ENCODE peak calls at places on chromosomes 3 and 15, in eight cellular contexts. One of them, this sample, is unnamed.
A peak's percentile ranks its signal among the peaks of the same experiment; 100 is the strongest.

GRCh38 chr15:51382787-51383186 is 41.3 kb downstream of the GLDN start:
- DNase-seq in tibial nerve: peak; percentile 36
- DNase-seq in adrenal gland: peak; percentile 51
- DNase-seq in A549: peak; percentile 55
- DNase-seq in neural progenitor cell: peak; percentile 68
- DNase-seq in esophagus squamous epithelium: no peak
- DNase-seq in psoas muscle: no peak
- DNase-seq in IMR-90: peak; percentile 53
- DNase-seq in this sample: peak; percentile 66

GRCh38 chr3:67384790-67385397 is 269.5 kb downstream of the SUCLG2 start:
- DNase-seq in tibial nerve: no peak
- DNase-seq in adrenal gland: peak; percentile 27
- DNase-seq in A549: peak; percentile 6
- DNase-seq in neural progenitor cell: peak; percentile 70
- DNase-seq in esophagus squamous epithelium: no peak
- DNase-seq in psoas muscle: no peak
- DNase-seq in IMR-90: peak; percentile 50
- DNase-seq in this sample: peak; percentile 73

GRCh38 chr3:15536856-15537255 is 15.3 kb upstream of the COLQ start:
- DNase-seq in tibial nerve: no peak
- DNase-seq in adrenal gland: no peak
- DNase-seq in A549: no peak
- DNase-seq in neural progenitor cell: no peak
- DNase-seq in esophagus squamous epithelium: no peak
- DNase-seq in psoas muscle: no peak
- DNase-seq in IMR-90: no peak
- DNase-seq in this sample: no peak

GRCh38 chr3:133965033-133965570 is 64.6 kb downstream of the SLCO2A1 start:
- DNase-seq in tibial nerve: no peak
- DNase-seq in adrenal gland: no peak
- DNase-seq in A549: no peak
- DNase-seq in neural progenitor cell: no peak
- DNase-seq in esophagus squamous epithelium: no peak
- DNase-seq in psoas muscle: no peak
- DNase-seq in IMR-90: peak; percentile 31
- DNase-seq in this sample: no peak

GRCh38 chr3:134404366-134404885 is 30.2 kb upstream of the AMOTL2 start:
- DNase-seq in tibial nerve: no peak
- DNase-seq in adrenal gland: no peak
- DNase-seq in A549: no peak
- DNase-seq in neural progenitor cell: no peak
- DNase-seq in esophagus squamous epithelium: no peak
- DNase-seq in psoas muscle: no peak
- DNase-seq in IMR-90: no peak
- DNase-seq in this sample: no peak

GRCh38 chr15:96361309-96362000 is 31.0 kb downstream of the NR2F2 start:
- DNase-seq in tibial nerve: no peak
- DNase-seq in adrenal gland: no peak
- DNase-seq in A549: no peak
- DNase-seq in neural progenitor cell: peak; percentile 75
- DNase-seq in esophagus squamous epithelium: no peak
- DNase-seq in psoas muscle: no peak
- DNase-seq in IMR-90: no peak
- DNase-seq in this sample: no peak

GRCh38 chr3:126994661-126995161 is 11.8 kb downstream of the PLXNA1 start:
- DNase-seq in tibial nerve: no peak
- DNase-seq in adrenal gland: no peak
- DNase-seq in A549: no peak
- DNase-seq in neural progenitor cell: no peak
- DNase-seq in esophagus squamous epithelium: no peak
- DNase-seq in psoas muscle: peak; percentile 61
- DNase-seq in IMR-90: no peak
- DNase-seq in this sample: peak; percentile 62

GRCh38 chr3:139533781-139534443 is 5.6 kb downstream of the RBP1 start:
- DNase-seq in tibial nerve: no peak
- DNase-seq in adrenal gland: peak; percentile 71
- DNase-seq in A549: no peak
- DNase-seq in neural progenitor cell: no peak
- DNase-seq in esophagus squamous epithelium: no peak
- DNase-seq in psoas muscle: no peak
- DNase-seq in IMR-90: peak; percentile 65
- DNase-seq in this sample: peak; percentile 76

GRCh38 chr3:187920871-187921270 is 175.6 kb upstream of the BCL6 start:
- DNase-seq in tibial nerve: peak; percentile 52
- DNase-seq in adrenal gland: peak; percentile 35
- DNase-seq in A549: no peak
- DNase-seq in neural progenitor cell: no peak
- DNase-seq in esophagus squamous epithelium: no peak
- DNase-seq in psoas muscle: no peak
- DNase-seq in IMR-90: peak; percentile 57
- DNase-seq in this sample: no peak

GRCh38 chr15:78671626-78672211 is 30.7 kb upstream of the CHRNB4 start:
- DNase-seq in tibial nerve: no peak
- DNase-seq in adrenal gland: peak; percentile 37
- DNase-seq in A549: no peak
- DNase-seq in neural progenitor cell: peak; percentile 72
- DNase-seq in esophagus squamous epithelium: no peak
- DNase-seq in psoas muscle: no peak
- DNase-seq in IMR-90: no peak
- DNase-seq in this sample: peak; percentile 97

GRCh38 chr3:108243243-108243642 is 21.0 kb upstream of the IFT57 start:
- DNase-seq in tibial nerve: no peak
- DNase-seq in adrenal gland: no peak
- DNase-seq in A549: no peak
- DNase-seq in neural progenitor cell: no peak
- DNase-seq in esophagus squamous epithelium: no peak
- DNase-seq in psoas muscle: no peak
- DNase-seq in IMR-90: no peak
- DNase-seq in this sample: no peak

GRCh38 chr3:197463279-197463678 is 92.5 kb downstream of the BDH1 start:
- DNase-seq in tibial nerve: no peak
- DNase-seq in adrenal gland: no peak
- DNase-seq in A549: no peak
- DNase-seq in neural progenitor cell: no peak
- DNase-seq in esophagus squamous epithelium: no peak
- DNase-seq in psoas muscle: no peak
- DNase-seq in IMR-90: peak; percentile 30
- DNase-seq in this sample: no peak

GRCh38 chr15:81752149-81752942 is 293.5 kb downstream of the MEX3B start:
- DNase-seq in tibial nerve: peak; percentile 54
- DNase-seq in adrenal gland: peak; percentile 54
- DNase-seq in A549: no peak
- DNase-seq in neural progenitor cell: peak; percentile 41
- DNase-seq in esophagus squamous epithelium: no peak
- DNase-seq in psoas muscle: peak; percentile 51
- DNase-seq in IMR-90: peak; percentile 15
- DNase-seq in this sample: peak; percentile 94

GRCh38 chr3:151579571-151580270 is 118.9 kb upstream of the IGSF10 start:
- DNase-seq in tibial nerve: no peak
- DNase-seq in adrenal gland: no peak
- DNase-seq in A549: no peak
- DNase-seq in neural progenitor cell: no peak
- DNase-seq in esophagus squamous epithelium: no peak
- DNase-seq in psoas muscle: peak; percentile 33
- DNase-seq in IMR-90: no peak
- DNase-seq in this sample: no peak

GRCh38 chr3:45612918-45613602 is 18.5 kb downstream of the LIMD1 start:
- DNase-seq in tibial nerve: no peak
- DNase-seq in adrenal gland: no peak
- DNase-seq in A549: no peak
- DNase-seq in neural progenitor cell: no peak
- DNase-seq in esophagus squamous epithelium: no peak
- DNase-seq in psoas muscle: no peak
- DNase-seq in IMR-90: peak; percentile 23
- DNase-seq in this sample: no peak

GRCh38 chr3:154132777-154133375 is 11.7 kb downstream of the ARHGEF26 start:
- DNase-seq in tibial nerve: no peak
- DNase-seq in adrenal gland: no peak
- DNase-seq in A549: no peak
- DNase-seq in neural progenitor cell: no peak
- DNase-seq in esophagus squamous epithelium: no peak
- DNase-seq in psoas muscle: no peak
- DNase-seq in IMR-90: peak; percentile 11
- DNase-seq in this sample: no peak

GRCh38 chr3:31004025-31004678 is 109.7 kb upstream of the GADL1 start:
- DNase-seq in tibial nerve: no peak
- DNase-seq in adrenal gland: no peak
- DNase-seq in A549: no peak
- DNase-seq in neural progenitor cell: no peak
- DNase-seq in esophagus squamous epithelium: no peak
- DNase-seq in psoas muscle: no peak
- DNase-seq in IMR-90: peak; percentile 88
- DNase-seq in this sample: no peak

GRCh38 chr15:63169796-63170195 is 12.5 kb upstream of the RPS27L start:
- DNase-seq in tibial nerve: no peak
- DNase-seq in adrenal gland: no peak
- DNase-seq in A549: no peak
- DNase-seq in neural progenitor cell: no peak
- DNase-seq in esophagus squamous epithelium: no peak
- DNase-seq in psoas muscle: peak; percentile 27
- DNase-seq in IMR-90: no peak
- DNase-seq in this sample: no peak

DNA sequence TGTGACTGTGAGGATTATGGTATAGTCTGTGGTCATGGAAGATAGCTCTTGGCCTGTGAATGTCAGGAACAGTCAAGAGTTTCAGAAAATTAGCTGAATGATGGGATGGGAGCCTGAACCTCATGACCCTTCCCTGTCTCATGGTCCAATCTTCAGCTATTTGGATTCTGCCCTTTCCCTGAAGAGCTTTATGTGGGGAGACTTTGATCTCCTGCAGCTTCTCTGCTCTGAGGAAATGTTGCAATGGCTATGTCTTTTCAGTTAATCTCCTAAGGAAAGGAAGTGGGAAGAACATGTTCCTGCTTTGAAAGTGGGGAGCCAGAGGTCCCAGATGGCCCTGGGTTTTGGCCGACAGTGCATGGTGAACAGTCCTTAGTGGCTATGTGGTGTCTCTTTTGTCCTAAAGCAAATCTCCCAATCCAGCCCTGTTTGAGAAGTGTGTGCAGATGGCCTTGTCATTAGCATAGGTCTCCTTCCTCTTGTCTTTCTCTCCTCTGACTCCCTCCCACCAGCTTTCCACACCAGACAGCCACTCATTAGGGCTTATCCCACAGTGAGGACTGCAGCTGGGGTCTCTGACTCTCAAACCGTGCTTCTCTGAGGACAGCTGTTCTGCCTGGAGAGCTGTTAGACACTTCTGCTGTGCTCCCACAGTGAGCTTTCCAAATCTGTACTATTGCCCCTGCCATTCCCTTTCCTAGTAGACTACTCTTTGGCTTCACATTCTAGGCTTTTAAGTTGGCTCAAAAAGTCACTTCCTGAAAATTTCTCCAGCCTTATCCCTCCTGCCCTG is 365.8 kb upstream of the UMPS start:
- DNase-seq in tibial nerve: no peak
- DNase-seq in adrenal gland: peak; percentile 20
- DNase-seq in A549: no peak
- DNase-seq in neural progenitor cell: no peak
- DNase-seq in esophagus squamous epithelium: no peak
- DNase-seq in psoas muscle: no peak
- DNase-seq in IMR-90: no peak
- DNase-seq in this sample: peak; percentile 20
- H3K4me3 ChIP-seq in tibial nerve: no peak overlapping the region
- H3K4me3 ChIP-seq in adrenal gland: no peak overlapping the region
- H3K4me3 ChIP-seq in A549: no peak overlapping the region
- H3K4me3 ChIP-seq in neural progenitor cell: no peak overlapping the region
- H3K4me3 ChIP-seq in esophagus squamous epithelium: no peak overlapping the region
- H3K4me3 ChIP-seq in psoas muscle: no peak overlapping the region
- H3K4me3 ChIP-seq in IMR-90: no peak overlapping the region
- H3K4me3 ChIP-seq in this sample: no peak overlapping the region

GRCh38 chr3:170387952-170388351 is 30.4 kb downstream of the SKIL start:
- DNase-seq in tibial nerve: no peak
- DNase-seq in adrenal gland: no peak
- DNase-seq in A549: no peak
- DNase-seq in neural progenitor cell: no peak
- DNase-seq in esophagus squamous epithelium: no peak
- DNase-seq in psoas muscle: no peak
- DNase-seq in IMR-90: peak; percentile 11
- DNase-seq in this sample: no peak
- TF ChIP-seq CTCF in tibial nerve: no peak
- TF ChIP-seq CTCF in adrenal gland: no peak
- TF ChIP-seq CTCF in A549: no peak
- TF ChIP-seq CTCF in neural progenitor cell: no peak
- TF ChIP-seq CTCF in esophagus squamous epithelium: no peak
- TF ChIP-seq CTCF in psoas muscle: no peak
- TF ChIP-seq CTCF in IMR-90: no peak
- TF ChIP-seq CTCF in this sample: no peak

DNA sequence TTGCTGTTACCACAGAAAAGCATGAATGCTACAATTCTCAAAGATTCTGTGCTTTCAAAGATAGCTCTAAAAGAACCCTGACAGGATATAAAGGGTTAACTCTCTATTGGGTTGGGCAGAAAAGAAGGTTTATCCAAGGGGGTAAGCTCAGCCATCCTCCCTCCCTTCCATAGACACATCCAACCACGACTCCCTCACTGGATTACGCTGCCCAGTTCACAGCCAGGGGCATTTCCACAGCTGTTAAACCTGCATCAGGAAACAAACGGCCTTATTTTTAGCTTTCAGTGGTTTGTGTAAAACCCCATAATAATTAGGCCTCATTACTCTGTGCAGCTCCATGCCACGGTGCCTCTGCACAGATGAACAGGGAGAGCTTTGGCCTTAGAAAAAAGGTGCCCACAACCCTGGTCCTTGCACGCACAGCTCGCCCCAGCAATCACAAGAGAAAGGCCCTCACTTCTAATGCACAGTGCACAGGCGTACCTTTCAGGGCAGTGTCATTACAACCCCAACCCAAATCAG is 110.6 kb downstream of the GABRB3 start:
- DNase-seq in tibial nerve: no peak
- DNase-seq in adrenal gland: no peak
- DNase-seq in A549: no peak
- DNase-seq in neural progenitor cell: peak; percentile 21
- DNase-seq in esophagus squamous epithelium: no peak
- DNase-seq in psoas muscle: no peak
- DNase-seq in IMR-90: no peak
- DNase-seq in this sample: no peak
- H3K9me3 ChIP-seq in tibial nerve: no peaks in the 10 kb centered on the region
- H3K9me3 ChIP-seq in adrenal gland: no peaks in the 10 kb centered on the region
- H3K9me3 ChIP-seq in A549: no peaks in the 10 kb centered on the region
- H3K9me3 ChIP-seq in neural progenitor cell: no peaks in the 10 kb centered on the region
- H3K9me3 ChIP-seq in esophagus squamous epithelium: no peaks in the 10 kb centered on the region
- H3K9me3 ChIP-seq in psoas muscle: no peaks in the 10 kb centered on the region
- H3K9me3 ChIP-seq in IMR-90: peaks cover 30% of the 10 kb centered on the region
- H3K9me3 ChIP-seq in this sample: no peaks in the 10 kb centered on the region

DNA sequence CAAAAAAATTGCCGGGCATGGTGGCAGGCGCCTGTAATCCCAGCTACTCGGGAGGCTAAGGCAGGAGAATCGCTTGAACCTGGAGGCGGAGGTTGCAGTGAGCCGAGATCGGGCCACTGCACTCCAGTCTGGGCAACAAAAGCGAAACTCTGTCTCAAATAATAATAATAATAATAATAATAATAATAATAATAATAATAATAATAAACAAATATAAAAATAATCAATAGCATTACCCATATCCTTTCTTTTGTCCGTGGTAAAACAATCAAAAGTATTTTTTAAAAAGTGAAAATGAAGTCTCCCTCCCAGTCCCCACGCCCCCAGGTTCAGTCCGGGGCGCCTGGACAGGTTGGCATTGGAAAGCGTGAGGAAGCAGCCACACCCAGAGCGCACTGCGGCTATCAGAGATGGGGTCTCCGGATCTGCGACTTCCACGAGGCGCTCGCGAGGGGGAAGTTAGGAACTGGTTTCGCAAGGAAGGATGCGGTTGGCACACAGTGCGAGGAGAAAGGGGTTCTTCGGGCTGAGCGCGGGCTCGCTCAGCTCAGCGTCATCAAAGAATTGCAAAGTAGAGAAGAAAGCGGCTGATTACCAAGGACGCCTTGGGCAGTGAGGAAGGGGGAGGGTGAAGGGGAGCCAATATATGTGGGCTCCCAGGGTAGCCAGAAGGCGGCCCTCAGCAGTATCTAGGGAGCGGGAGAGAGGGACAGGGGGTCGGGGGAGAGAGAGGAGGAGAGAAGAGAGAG is 69.5 kb upstream of the EPHB3 start:
- DNase-seq in tibial nerve: no peak
- DNase-seq in adrenal gland: peak; percentile 33
- DNase-seq in A549: no peak
- DNase-seq in neural progenitor cell: no peak
- DNase-seq in esophagus squamous epithelium: no peak
- DNase-seq in psoas muscle: peak; percentile 56
- DNase-seq in IMR-90: no peak
- DNase-seq in this sample: no peak
- H3K4me3 ChIP-seq in tibial nerve: no peak overlapping the region
- H3K4me3 ChIP-seq in adrenal gland: no peak overlapping the region
- H3K4me3 ChIP-seq in A549: peak overlapping the region; percentile 25
- H3K4me3 ChIP-seq in neural progenitor cell: no peak overlapping the region
- H3K4me3 ChIP-seq in esophagus squamous epithelium: no peak overlapping the region
- H3K4me3 ChIP-seq in psoas muscle: no peak overlapping the region
- H3K4me3 ChIP-seq in IMR-90: no peak overlapping the region
- H3K4me3 ChIP-seq in this sample: no peak overlapping the region

This sample was measured in BE2C.